ENCODE peak calls at places on chromosomes 4 and X, in five cellular contexts. R is GM23248, X is neuronal stem cell, B is mesendoderm, S is heart right ventricle. Y is an unnamed sample.

GRCh38 chr4:13492752-13493151 is 8.6 kb upstream of the RAB28 start:
- DNase-seq in X (no peak), R (no peak), B (no peak), S (no peak), Y (no peak)

GRCh38 chr4:126440297-126440696 is 1125.5 kb downstream of the FAT4 start:
- DNase-seq in R (no peak), B (no peak), S (no peak), X (peak; percentile 49), Y (no peak)

GRCh38 chr4:114780205-114780604 is 181.6 kb downstream of the UGT8 start:
- DNase-seq in S (no peak), B (peak; percentile 79), R (peak; percentile 52), X (peak; percentile 29), Y (peak; percentile 33)

GRCh38 chr4:154314248-154314647 is 177.4 kb downstream of the DCHS2 start:
- DNase-seq in S (no peak), X (no peak), R (peak; percentile 74), B (peak; percentile 38), Y (peak; percentile 19)

GRCh38 chrX:140817943-140818342 is 108.4 kb downstream of the LINC00632 start:
- DNase-seq in X (no peak), B (peak; percentile 35), S (no peak), R (peak; percentile 32), Y (peak; percentile 0)

GRCh38 chr4:48375651-48376291 is 34.4 kb downstream of the SLAIN2 start:
- DNase-seq in B (no peak), S (no peak), X (no peak), R (peak; percentile 80), Y (peak; percentile 21)

GRCh38 chr4:173448557-173448918 is 49.6 kb upstream of the SCRG1 start:
- DNase-seq in X (no peak), S (no peak), R (peak; percentile 36), B (no peak), Y (no peak)

GRCh38 chr4:38609614-38610013 is 54.4 kb upstream of the KLF3 start:
- DNase-seq in S (no peak), X (no peak), B (peak; percentile 20), R (no peak), Y (no peak)

GRCh38 chr4:67447873-67448272 is 97.4 kb downstream of the CENPC start:
- DNase-seq in X (no peak), R (no peak), B (no peak), S (no peak), Y (no peak)

GRCh38 chrX:49656554-49656953 is 39.2 kb downstream of the PAGE1 start:
- DNase-seq in X (no peak), R (no peak), S (no peak), B (no peak), Y (no peak)

GRCh38 chr4:67770422-67770821 is 16.2 kb upstream of the GNRHR start:
- DNase-seq in B (peak; percentile 39), X (no peak), S (no peak), R (no peak), Y (no peak)

GRCh38 chrX:75547783-75548182 is 24.9 kb upstream of the ZDHHC15 start:
- DNase-seq in R (peak; percentile 0), B (no peak), X (no peak), S (peak; percentile 31), Y (no peak)

GRCh38 chr4:74377714-74378113 is 12.8 kb downstream of the EREG start:
- DNase-seq in R (no peak), X (no peak), S (no peak), B (peak; percentile 35), Y (no peak)

GRCh38 chrX:43958529-43958928 is 14.7 kb downstream of the NDP start:
- DNase-seq in X (peak; percentile 60), S (no peak), R (peak; percentile 73), B (peak; percentile 86), Y (peak; percentile 56)

GRCh38 chrX:45138525-45138924 is 62.2 kb downstream of the DIPK2B start:
- DNase-seq in R (no peak), S (no peak), B (peak; percentile 5), X (no peak), Y (no peak)

GRCh38 chr4:113540859-113541258 is 220.7 kb downstream of the CAMK2D start:
- DNase-seq in B (no peak), X (no peak), R (peak; percentile 50), S (no peak), Y (no peak)

GRCh38 chr4:15541941-15542340 is 72.3 kb downstream of the CC2D2A start:
- DNase-seq in B (no peak), X (no peak), S (no peak), R (no peak), Y (no peak)

GRCh38 chr4:42152507-42153504 is at the start of gene BEND4:
- DNase-seq in X (no peak), S (no peak), R (peak; percentile 7), B (peak; percentile 28), Y (no peak)

GRCh38 chr4:60657802-60658201 is 542.3 kb upstream of the ADGRL3 start:
- DNase-seq in S (no peak), R (no peak), B (no peak), X (no peak), Y (no peak)

GRCh38 chr4:21765810-21766407 is 182.7 kb downstream of the KCNIP4 start:
- DNase-seq in R (peak; percentile 61), X (peak; percentile 70), S (no peak), B (peak; percentile 86), Y (no peak)

GRCh38 chr4:146255874-146256273 is 41.5 kb downstream of the REELD1 start:
- DNase-seq in X (no peak), B (peak; percentile 85), S (no peak), R (peak; percentile 80), Y (no peak)

GRCh38 chr4:74654230-74654681 is 140.1 kb downstream of the BTC start:
- DNase-seq in S (no peak), B (no peak), X (no peak), R (no peak), Y (peak; percentile 95)

GRCh38 chr4:24056258-24056657 is 166.4 kb upstream of the PPARGC1A start:
- DNase-seq in B (no peak), S (no peak), R (no peak), X (no peak), Y (no peak)

GRCh38 chr4:24059839-24060238 is 170.0 kb upstream of the PPARGC1A start:
- DNase-seq in X (no peak), B (no peak), S (no peak), R (no peak), Y (no peak)

GRCh38 chr4:24063771-24064170 is 173.9 kb upstream of the PPARGC1A start:
- DNase-seq in S (no peak), X (no peak), B (no peak), R (no peak), Y (no peak)

GRCh38 chr4:24057915-24058559 is 168.2 kb upstream of the PPARGC1A start:
- DNase-seq in S (no peak), X (no peak), R (no peak), B (no peak), Y (no peak)

DNA sequence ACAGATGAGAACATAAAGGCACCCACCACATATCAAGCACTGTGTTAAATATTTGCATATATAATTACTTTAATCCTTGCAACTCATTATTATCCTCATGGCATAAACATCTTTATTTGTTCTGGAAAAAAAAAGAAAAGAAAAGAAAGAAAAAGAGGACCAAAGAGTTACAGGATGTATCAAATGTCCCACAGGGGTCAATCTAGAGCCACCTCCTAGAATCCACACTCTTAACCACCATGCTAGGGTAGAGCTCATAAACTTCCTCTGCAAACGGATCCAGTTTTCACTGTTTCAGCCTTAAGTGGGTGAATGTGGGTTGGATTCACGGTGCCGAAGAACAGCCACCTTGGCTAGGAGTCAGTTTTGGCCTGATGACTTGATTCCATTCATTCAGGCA is 171.1 kb upstream of the PPARGC1A start:
- DNase-seq in B (no peak), R (no peak), S (no peak), X (no peak), Y (no peak)
- H3K4me1 ChIP-seq in B (no peaks in the 10 kb centered on the region), R (no peaks in the 10 kb centered on the region), S (no peaks in the 10 kb centered on the region), X (peaks cover 4% of the 10 kb centered on the region), Y (no peaks in the 10 kb centered on the region)

DNA sequence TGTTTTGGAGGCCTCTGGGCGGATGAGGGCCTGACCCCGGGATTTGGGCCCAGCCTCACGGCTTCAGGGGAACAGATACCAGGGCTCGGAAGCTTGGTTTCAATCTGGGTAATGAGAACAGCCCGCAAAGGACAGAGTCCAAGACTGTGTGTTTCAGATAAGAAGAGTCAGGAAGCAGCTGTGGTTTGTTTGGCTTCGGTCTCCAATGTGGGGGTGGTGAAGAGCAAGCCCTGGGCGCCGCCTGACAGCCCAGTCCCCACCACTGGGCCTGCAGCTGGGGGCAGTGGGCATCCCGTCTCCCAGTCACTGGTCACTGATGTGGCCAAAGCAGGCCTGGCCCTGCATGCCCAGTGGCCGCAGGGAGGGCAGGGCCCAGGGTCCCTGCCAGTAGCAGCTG is 9.1 kb downstream of the WFS1 start:
- DNase-seq in R (no peak), X (no peak), B (no peak), S (peak; percentile 54), Y (peak; percentile 48)
- H3K4me1 ChIP-seq in R (peaks cover 1% of the 10 kb centered on the region), X (no peaks in the 10 kb centered on the region), B (no peaks in the 10 kb centered on the region), S (peaks cover 95% of the 10 kb centered on the region), Y (peaks cover 25% of the 10 kb centered on the region)

GRCh38 chr4:151667025-151667424 is 93.8 kb downstream of the GATB start:
- DNase-seq in S (no peak), X (no peak), B (no peak), R (peak; percentile 66), Y (no peak)
- H3K4me1 ChIP-seq in S (peaks cover 39% of the 10 kb centered on the region), X (peaks cover 6% of the 10 kb centered on the region), B (no peaks in the 10 kb centered on the region), R (peaks cover 9% of the 10 kb centered on the region), Y (no peaks in the 10 kb centered on the region)

DNA sequence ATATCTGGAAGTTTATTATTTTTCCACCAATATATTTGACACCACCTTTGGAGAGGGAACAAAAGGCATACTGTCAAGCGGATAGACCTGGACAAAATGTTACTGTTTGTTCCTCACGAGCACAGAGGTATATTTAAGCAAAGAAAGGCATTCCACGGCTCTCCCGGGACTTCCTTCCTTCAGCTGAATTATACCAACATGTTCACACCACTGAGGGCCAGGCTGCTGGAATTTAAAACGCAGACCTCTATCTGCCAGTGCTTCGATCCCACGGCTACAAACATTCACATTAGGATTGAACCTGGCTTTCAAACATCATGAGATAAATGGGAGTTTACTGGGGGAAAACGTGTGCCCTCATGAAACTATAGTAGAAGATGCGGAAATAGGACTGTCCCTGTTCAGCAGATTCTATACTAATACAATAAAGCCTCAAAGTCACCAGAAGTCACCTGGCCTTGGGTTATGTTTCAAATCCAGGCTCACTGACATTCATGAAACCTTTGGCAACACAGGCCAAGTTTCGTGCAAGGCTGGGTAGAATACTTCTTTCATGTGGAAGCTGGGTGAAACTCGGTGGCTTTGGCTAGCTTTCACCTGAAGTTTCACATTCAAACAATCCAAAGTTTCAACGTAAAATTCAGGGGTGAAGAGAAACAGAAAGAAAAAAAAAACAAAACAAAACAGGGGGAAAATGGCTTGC is 39.5 kb downstream of the SORBS2 start:
- DNase-seq in R (no peak), B (no peak), S (no peak), X (no peak), Y (no peak)
- H3K4me1 ChIP-seq in R (peaks cover 32% of the 10 kb centered on the region), B (no peaks in the 10 kb centered on the region), S (peaks cover 51% of the 10 kb centered on the region), X (peaks cover 7% of the 10 kb centered on the region), Y (no peaks in the 10 kb centered on the region)

GRCh38 chr4:152099061-152099425 is 338.2 kb upstream of the GATB start:
- DNase-seq in S (no peak), B (no peak), R (no peak), X (no peak), Y (no peak)
- H3K4me1 ChIP-seq in S (peaks cover 29% of the 10 kb centered on the region), B (no peaks in the 10 kb centered on the region), R (peaks cover 20% of the 10 kb centered on the region), X (peaks cover 1% of the 10 kb centered on the region), Y (peaks cover 43% of the 10 kb centered on the region)

GRCh38 chrX:22575161-22575845 is 302.6 kb downstream of the CBLL2 start:
- DNase-seq in R (peak; percentile 76), X (no peak), B (no peak), S (no peak), Y (no peak)
- H3K4me1 ChIP-seq in R (peaks cover 33% of the 10 kb centered on the region), X (no peaks in the 10 kb centered on the region), B (no peaks in the 10 kb centered on the region), S (no peaks in the 10 kb centered on the region), Y (no peaks in the 10 kb centered on the region)